ENCODE peak calls at places on chromosomes 1 and 21, in six cellular contexts. F is aorta; E is stimulated activated CD4-positive, alpha-beta T cell treated with anti-CD3 and anti-CD28 coated beads, Interleukin-4, amount 100 ng/mL, for 48 hours; T is DMS153; O is NCI-H748 treated with DMSO at 0.1 percent for 48 hours; D is GM19239. Y is an unnamed sample.

GRCh38 chr1:9292361-9293240 is at the start of gene SPSB1:
- DNase-seq in T (peak; percentile 53), E (peak; percentile 43), D (peak; percentile 75), O (no peak), F (peak; percentile 88), Y (no peak)

GRCh38 chr21:32814528-32814927 is 43.0 kb upstream of the PAXBP1 start:
- DNase-seq in F (no peak), D (no peak), E (no peak), O (no peak), T (no peak), Y (no peak)

GRCh38 chr1:212557739-212558664 is 50.6 kb upstream of the ATF3 start:
- DNase-seq in F (peak; percentile 89), D (peak; percentile 26), O (no peak), T (no peak), E (no peak), Y (no peak)

GRCh38 chr1:244163861-244164562 is 112.9 kb downstream of the ZBTB18 start:
- DNase-seq in D (no peak), T (no peak), F (no peak), E (no peak), O (no peak), Y (peak; percentile 40)

GRCh38 chr1:199223936-199224335 is 585.1 kb downstream of the PTPRC start:
- DNase-seq in E (no peak), O (no peak), F (no peak), T (no peak), D (no peak), Y (no peak)

GRCh38 chr1:46489169-46489637 is 433 bp upstream of the DMBX1 start:
- DNase-seq in O (no peak), T (no peak), D (no peak), F (no peak), E (peak; percentile 26), Y (peak; percentile 63)

GRCh38 chr21:24011087-24011486 is 1596.2 kb downstream of the MRPL39 start:
- DNase-seq in O (no peak), E (no peak), F (no peak), T (no peak), D (no peak), Y (no peak)

GRCh38 chr1:101081496-101082282 is 56.1 kb upstream of the DPH5 start:
- DNase-seq in D (no peak), O (no peak), F (no peak), T (no peak), E (peak; percentile 41), Y (no peak)

GRCh38 chr1:175145899-175146298 is 46.7 kb downstream of the KIAA0040 start:
- DNase-seq in E (no peak), F (no peak), D (no peak), O (no peak), T (no peak), Y (no peak)